ENCODE peak calls at places on chromosomes 12 and 14, in ten cellular contexts. One of them, this sample, is unnamed. For H3K4me1, the result is how much of the 10 kb centered on the place peaks cover.

GRCh38 chr12:78568326-78569020 is 296.1 kb upstream of the SYT1 start:
- DNase-seq in upper lobe of left lung: no peak
- DNase-seq in prostate gland: no peak
- DNase-seq in endothelial cell of umbilical vein: no peak
- DNase-seq in stomach: no peak
- DNase-seq in transverse colon: no peak
- DNase-seq in GM23338: no peak
- DNase-seq in Panc1: no peak
- DNase-seq in sigmoid colon: no peak
- DNase-seq in HCT116: no peak
- DNase-seq in this sample: no peak

GRCh38 chr12:52992699-52993557 is 13.3 kb upstream of the EIF4B start:
- DNase-seq in transverse colon: peak
- DNase-seq in endothelial cell of umbilical vein: no peak
- DNase-seq in upper lobe of left lung: no peak
- DNase-seq in sigmoid colon: no peak
- DNase-seq in stomach: peak
- DNase-seq in prostate gland: no peak
- DNase-seq in Panc1: no peak
- DNase-seq in HCT116: peak
- DNase-seq in GM23338: no peak
- DNase-seq in this sample: no peak

GRCh38 chr12:131604859-131605258 is 106.0 kb upstream of the SFSWAP start:
- DNase-seq in Panc1: no peak
- DNase-seq in endothelial cell of umbilical vein: no peak
- DNase-seq in prostate gland: no peak
- DNase-seq in stomach: no peak
- DNase-seq in transverse colon: no peak
- DNase-seq in upper lobe of left lung: no peak
- DNase-seq in GM23338: no peak
- DNase-seq in HCT116: no peak
- DNase-seq in sigmoid colon: no peak
- DNase-seq in this sample: peak

GRCh38 chr14:33454022-33454645 is 496.7 kb downstream of the EGLN3 start:
- DNase-seq in GM23338: no peak
- DNase-seq in upper lobe of left lung: no peak
- DNase-seq in transverse colon: no peak
- DNase-seq in HCT116: no peak
- DNase-seq in sigmoid colon: no peak
- DNase-seq in endothelial cell of umbilical vein: no peak
- DNase-seq in prostate gland: no peak
- DNase-seq in Panc1: no peak
- DNase-seq in stomach: no peak
- DNase-seq in this sample: no peak

GRCh38 chr12:102475355-102475754 is 5.0 kb downstream of the IGF1 start:
- DNase-seq in Panc1: no peak
- DNase-seq in endothelial cell of umbilical vein: no peak
- DNase-seq in upper lobe of left lung: peak
- DNase-seq in HCT116: no peak
- DNase-seq in stomach: no peak
- DNase-seq in transverse colon: no peak
- DNase-seq in sigmoid colon: no peak
- DNase-seq in GM23338: no peak
- DNase-seq in prostate gland: no peak
- DNase-seq in this sample: no peak

GRCh38 chr12:107126688-107127481 is 33.5 kb upstream of the CRY1 start:
- DNase-seq in upper lobe of left lung: no peak
- DNase-seq in Panc1: no peak
- DNase-seq in prostate gland: no peak
- DNase-seq in sigmoid colon: no peak
- DNase-seq in endothelial cell of umbilical vein: peak
- DNase-seq in GM23338: peak
- DNase-seq in stomach: no peak
- DNase-seq in transverse colon: no peak
- DNase-seq in HCT116: peak
- DNase-seq in this sample: no peak

GRCh38 chr12:39441189-39441962 is 1.5 kb downstream of the KIF21A start:
- DNase-seq in stomach: no peak
- DNase-seq in GM23338: no peak
- DNase-seq in Panc1: no peak
- DNase-seq in transverse colon: no peak
- DNase-seq in prostate gland: no peak
- DNase-seq in endothelial cell of umbilical vein: no peak
- DNase-seq in sigmoid colon: no peak
- DNase-seq in HCT116: no peak
- DNase-seq in upper lobe of left lung: no peak
- DNase-seq in this sample: no peak

GRCh38 chr14:23114120-23114458 is 5.0 kb downstream of the CEBPE start:
- DNase-seq in GM23338: no peak
- DNase-seq in Panc1: no peak
- DNase-seq in upper lobe of left lung: no peak
- DNase-seq in prostate gland: no peak
- DNase-seq in stomach: no peak
- DNase-seq in sigmoid colon: peak
- DNase-seq in endothelial cell of umbilical vein: no peak
- DNase-seq in HCT116: no peak
- DNase-seq in transverse colon: no peak
- DNase-seq in this sample: peak

GRCh38 chr14:81432171-81432570 is 32.0 kb upstream of the STON2 start:
- DNase-seq in GM23338: no peak
- DNase-seq in Panc1: no peak
- DNase-seq in prostate gland: no peak
- DNase-seq in stomach: no peak
- DNase-seq in HCT116: no peak
- DNase-seq in endothelial cell of umbilical vein: no peak
- DNase-seq in transverse colon: no peak
- DNase-seq in upper lobe of left lung: no peak
- DNase-seq in sigmoid colon: no peak
- DNase-seq in this sample: no peak

GRCh38 chr12:6263931-6264330 is 46.6 kb upstream of the PLEKHG6 start:
- DNase-seq in HCT116: no peak
- DNase-seq in endothelial cell of umbilical vein: no peak
- DNase-seq in stomach: no peak
- DNase-seq in transverse colon: no peak
- DNase-seq in GM23338: no peak
- DNase-seq in Panc1: no peak
- DNase-seq in sigmoid colon: no peak
- DNase-seq in upper lobe of left lung: no peak
- DNase-seq in prostate gland: no peak
- DNase-seq in this sample: peak

GRCh38 chr12:57151741-57152407 is 4.5 kb upstream of the LRP1-AS start:
- DNase-seq in HCT116: no peak
- DNase-seq in Panc1: no peak
- DNase-seq in GM23338: no peak
- DNase-seq in upper lobe of left lung: no peak
- DNase-seq in stomach: no peak
- DNase-seq in sigmoid colon: peak
- DNase-seq in transverse colon: no peak
- DNase-seq in endothelial cell of umbilical vein: peak
- DNase-seq in prostate gland: peak
- DNase-seq in this sample: no peak
- H3K4me1 ChIP-seq in HCT116: under half
- H3K4me1 ChIP-seq in Panc1: under half
- H3K4me1 ChIP-seq in GM23338: under half
- H3K4me1 ChIP-seq in upper lobe of left lung: half or more
- H3K4me1 ChIP-seq in stomach: half or more
- H3K4me1 ChIP-seq in sigmoid colon: half or more
- H3K4me1 ChIP-seq in transverse colon: half or more
- H3K4me1 ChIP-seq in endothelial cell of umbilical vein: under half
- H3K4me1 ChIP-seq in prostate gland: under half
- H3K4me1 ChIP-seq in this sample: under half

DNA sequence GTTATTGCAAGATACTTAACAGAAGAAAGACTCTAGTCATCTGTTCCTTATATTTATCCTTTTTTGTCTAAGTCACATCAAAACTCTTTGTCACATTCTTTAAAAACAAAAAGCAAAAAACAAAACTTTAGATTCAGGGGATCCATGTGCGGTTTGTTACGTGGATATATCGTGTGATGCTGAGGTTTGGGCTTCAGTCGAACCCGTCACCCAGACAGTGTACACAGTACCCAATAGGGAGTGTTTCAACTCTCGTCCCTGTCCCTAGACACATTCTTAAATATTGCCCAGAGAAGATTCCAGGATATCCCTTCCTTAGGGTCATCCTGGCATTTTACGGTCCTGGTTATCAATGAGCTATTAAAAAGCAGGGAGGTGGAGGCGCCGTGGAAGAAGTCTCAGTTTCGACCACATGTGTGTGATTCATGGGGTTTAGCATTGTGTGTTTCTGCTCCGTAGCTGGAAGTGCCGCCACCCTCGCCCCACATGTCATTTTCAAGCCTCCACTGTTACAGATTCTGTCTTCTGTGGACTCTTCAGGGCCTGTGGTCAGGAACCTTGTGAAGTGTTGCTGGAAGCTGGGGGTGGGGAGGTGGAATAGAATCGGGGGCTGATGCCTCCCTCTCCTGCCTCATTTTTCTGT is 19.9 kb downstream of the CCND2 start:
- DNase-seq in endothelial cell of umbilical vein: no peak
- DNase-seq in prostate gland: no peak
- DNase-seq in upper lobe of left lung: no peak
- DNase-seq in GM23338: no peak
- DNase-seq in HCT116: no peak
- DNase-seq in sigmoid colon: no peak
- DNase-seq in stomach: no peak
- DNase-seq in transverse colon: no peak
- DNase-seq in Panc1: no peak
- DNase-seq in this sample: no peak
- TF ChIP-seq POLR2AphosphoS5 in endothelial cell of umbilical vein: no peak
- TF ChIP-seq POLR2AphosphoS5 in prostate gland: no peak
- TF ChIP-seq POLR2AphosphoS5 in upper lobe of left lung: no peak
- TF ChIP-seq POLR2AphosphoS5 in GM23338: no peak
- TF ChIP-seq POLR2AphosphoS5 in HCT116: no peak
- TF ChIP-seq POLR2AphosphoS5 in sigmoid colon: no peak
- TF ChIP-seq POLR2AphosphoS5 in stomach: no peak
- TF ChIP-seq POLR2AphosphoS5 in transverse colon: no peak
- TF ChIP-seq POLR2AphosphoS5 in Panc1: no peak
- TF ChIP-seq POLR2AphosphoS5 in this sample: no peak

GRCh38 chr12:93978553-93978952 is 169.8 kb upstream of the PLXNC1 start:
- DNase-seq in HCT116: no peak
- DNase-seq in sigmoid colon: peak
- DNase-seq in upper lobe of left lung: peak
- DNase-seq in prostate gland: no peak
- DNase-seq in stomach: no peak
- DNase-seq in Panc1: no peak
- DNase-seq in GM23338: no peak
- DNase-seq in transverse colon: no peak
- DNase-seq in endothelial cell of umbilical vein: no peak
- DNase-seq in this sample: no peak

GRCh38 chr12:93982847-93983315 is 165.5 kb upstream of the PLXNC1 start:
- DNase-seq in Panc1: peak
- DNase-seq in upper lobe of left lung: no peak
- DNase-seq in transverse colon: no peak
- DNase-seq in GM23338: no peak
- DNase-seq in HCT116: no peak
- DNase-seq in sigmoid colon: no peak
- DNase-seq in prostate gland: no peak
- DNase-seq in stomach: no peak
- DNase-seq in endothelial cell of umbilical vein: no peak
- DNase-seq in this sample: no peak

GRCh38 chr12:93976024-93976423 is 172.4 kb upstream of the PLXNC1 start:
- DNase-seq in prostate gland: no peak
- DNase-seq in stomach: no peak
- DNase-seq in GM23338: no peak
- DNase-seq in endothelial cell of umbilical vein: no peak
- DNase-seq in Panc1: no peak
- DNase-seq in sigmoid colon: no peak
- DNase-seq in HCT116: no peak
- DNase-seq in transverse colon: no peak
- DNase-seq in upper lobe of left lung: no peak
- DNase-seq in this sample: no peak

GRCh38 chr12:93984005-93984404 is 164.4 kb upstream of the PLXNC1 start:
- DNase-seq in sigmoid colon: no peak
- DNase-seq in stomach: no peak
- DNase-seq in endothelial cell of umbilical vein: no peak
- DNase-seq in GM23338: no peak
- DNase-seq in Panc1: no peak
- DNase-seq in prostate gland: no peak
- DNase-seq in transverse colon: no peak
- DNase-seq in upper lobe of left lung: no peak
- DNase-seq in HCT116: no peak
- DNase-seq in this sample: no peak

GRCh38 chr12:93979189-93979588 is 169.2 kb upstream of the PLXNC1 start:
- DNase-seq in endothelial cell of umbilical vein: peak
- DNase-seq in Panc1: peak
- DNase-seq in stomach: peak
- DNase-seq in HCT116: peak
- DNase-seq in sigmoid colon: no peak
- DNase-seq in transverse colon: peak
- DNase-seq in prostate gland: peak
- DNase-seq in GM23338: peak
- DNase-seq in upper lobe of left lung: no peak
- DNase-seq in this sample: no peak
- TF ChIP-seq CTCF in endothelial cell of umbilical vein: peak
- TF ChIP-seq CTCF in Panc1: peak
- TF ChIP-seq CTCF in stomach: no peak
- TF ChIP-seq CTCF in HCT116: peak
- TF ChIP-seq CTCF in sigmoid colon: peak
- TF ChIP-seq CTCF in transverse colon: peak
- TF ChIP-seq CTCF in prostate gland: peak
- TF ChIP-seq CTCF in GM23338: peak
- TF ChIP-seq CTCF in upper lobe of left lung: peak
- TF ChIP-seq CTCF in this sample: peak

GRCh38 chr14:99702115-99702514 is 18.0 kb downstream of the CYP46A1 start:
- DNase-seq in HCT116: no peak
- DNase-seq in transverse colon: no peak
- DNase-seq in GM23338: no peak
- DNase-seq in prostate gland: no peak
- DNase-seq in sigmoid colon: no peak
- DNase-seq in Panc1: no peak
- DNase-seq in endothelial cell of umbilical vein: no peak
- DNase-seq in stomach: no peak
- DNase-seq in upper lobe of left lung: no peak
- DNase-seq in this sample: no peak

GRCh38 chr14:99701260-99701659 is 17.2 kb downstream of the CYP46A1 start:
- DNase-seq in Panc1: no peak
- DNase-seq in GM23338: no peak
- DNase-seq in stomach: no peak
- DNase-seq in sigmoid colon: no peak
- DNase-seq in HCT116: no peak
- DNase-seq in endothelial cell of umbilical vein: no peak
- DNase-seq in transverse colon: no peak
- DNase-seq in upper lobe of left lung: no peak
- DNase-seq in prostate gland: no peak
- DNase-seq in this sample: no peak

GRCh38 chr14:99703381-99703780 is 19.3 kb downstream of the CYP46A1 start:
- DNase-seq in endothelial cell of umbilical vein: no peak
- DNase-seq in sigmoid colon: no peak
- DNase-seq in transverse colon: no peak
- DNase-seq in GM23338: no peak
- DNase-seq in upper lobe of left lung: no peak
- DNase-seq in stomach: no peak
- DNase-seq in Panc1: no peak
- DNase-seq in prostate gland: no peak
- DNase-seq in HCT116: no peak
- DNase-seq in this sample: no peak

GRCh38 chr14:99706121-99706900 is 22.2 kb downstream of the CYP46A1 start:
- DNase-seq in GM23338: no peak
- DNase-seq in Panc1: no peak
- DNase-seq in sigmoid colon: no peak
- DNase-seq in prostate gland: no peak
- DNase-seq in transverse colon: no peak
- DNase-seq in HCT116: no peak
- DNase-seq in endothelial cell of umbilical vein: no peak
- DNase-seq in stomach: no peak
- DNase-seq in upper lobe of left lung: no peak
- DNase-seq in this sample: no peak

GRCh38 chr14:99704037-99704436 is 19.9 kb downstream of the CYP46A1 start:
- DNase-seq in HCT116: no peak
- DNase-seq in transverse colon: no peak
- DNase-seq in sigmoid colon: no peak
- DNase-seq in GM23338: no peak
- DNase-seq in endothelial cell of umbilical vein: no peak
- DNase-seq in Panc1: no peak
- DNase-seq in stomach: no peak
- DNase-seq in upper lobe of left lung: no peak
- DNase-seq in prostate gland: no peak
- DNase-seq in this sample: no peak
- H3K4me1 ChIP-seq in HCT116: under half
- H3K4me1 ChIP-seq in transverse colon: under half
- H3K4me1 ChIP-seq in sigmoid colon: under half
- H3K4me1 ChIP-seq in GM23338: under half
- H3K4me1 ChIP-seq in endothelial cell of umbilical vein: under half
- H3K4me1 ChIP-seq in Panc1: under half
- H3K4me1 ChIP-seq in stomach: under half
- H3K4me1 ChIP-seq in upper lobe of left lung: under half
- H3K4me1 ChIP-seq in prostate gland: under half
- H3K4me1 ChIP-seq in this sample: under half